ENCODE peak calls at places on chromosomes 6 and 20, in four cellular contexts. One of them, this sample, is unnamed.

GRCh38 chr6:34484899-34485298 is 19.0 kb downstream of the PACSIN1 start:
- DNase-seq in HepG2: no peak
- DNase-seq in GM12878: peak; percentile 8
- DNase-seq in K562: peak; percentile 75
- DNase-seq in this sample: no peak

GRCh38 chr6:151322570-151322969 is 68.8 kb downstream of the ZBTB2 start:
- DNase-seq in GM12878: no peak
- DNase-seq in HepG2: peak; percentile 45
- DNase-seq in K562: peak; percentile 32
- DNase-seq in this sample: no peak

GRCh38 chr6:16470502-16471221 is 232.3 kb downstream of the GMPR start:
- DNase-seq in GM12878: no peak
- DNase-seq in HepG2: no peak
- DNase-seq in K562: no peak
- DNase-seq in this sample: no peak

GRCh38 chr6:11094411-11094851 is 797 bp downstream of the SMIM13 start:
- DNase-seq in K562: peak; percentile 45
- DNase-seq in GM12878: no peak
- DNase-seq in HepG2: peak; percentile 50
- DNase-seq in this sample: peak; percentile 65

GRCh38 chr20:48621256-48622078 is 206.3 kb downstream of the PREX1 start:
- DNase-seq in K562: peak; percentile 36
- DNase-seq in HepG2: no peak
- DNase-seq in GM12878: no peak
- DNase-seq in this sample: no peak

GRCh38 chr6:27280064-27280539 is 32.0 kb downstream of the POM121L2 start:
- DNase-seq in K562: peak; percentile 72
- DNase-seq in HepG2: peak; percentile 65
- DNase-seq in GM12878: no peak
- DNase-seq in this sample: peak; percentile 39

GRCh38 chr6:168581236-168581635 is 140.3 kb downstream of the SMOC2 start:
- DNase-seq in GM12878: no peak
- DNase-seq in K562: no peak
- DNase-seq in HepG2: no peak
- DNase-seq in this sample: no peak

GRCh38 chr6:31719001-31719400 is 2.5 kb downstream of the LY6G6C start:
- DNase-seq in HepG2: no peak
- DNase-seq in GM12878: no peak
- DNase-seq in K562: no peak
- DNase-seq in this sample: no peak

GRCh38 chr6:15322781-15323536 is 77.1 kb downstream of the JARID2 start:
- DNase-seq in GM12878: no peak
- DNase-seq in K562: no peak
- DNase-seq in HepG2: no peak
- DNase-seq in this sample: no peak

GRCh38 chr6:15319677-15320076 is 73.8 kb downstream of the JARID2 start:
- DNase-seq in GM12878: no peak
- DNase-seq in HepG2: no peak
- DNase-seq in K562: no peak
- DNase-seq in this sample: no peak

GRCh38 chr6:15324427-15324985 is 78.6 kb downstream of the JARID2 start:
- DNase-seq in GM12878: no peak
- DNase-seq in HepG2: peak; percentile 64
- DNase-seq in K562: no peak
- DNase-seq in this sample: no peak

GRCh38 chr6:15320683-15321082 is 74.8 kb downstream of the JARID2 start:
- DNase-seq in HepG2: no peak
- DNase-seq in K562: no peak
- DNase-seq in GM12878: no peak
- DNase-seq in this sample: no peak

GRCh38 chr6:15322184-15322583 is 76.3 kb downstream of the JARID2 start:
- DNase-seq in HepG2: no peak
- DNase-seq in K562: no peak
- DNase-seq in GM12878: no peak
- DNase-seq in this sample: no peak
- H3K4me1 ChIP-seq in HepG2: peaks cover 71% of the 10 kb centered on the region
- H3K4me1 ChIP-seq in K562: peaks cover 9% of the 10 kb centered on the region
- H3K4me1 ChIP-seq in GM12878: peaks cover 64% of the 10 kb centered on the region
- H3K4me1 ChIP-seq in this sample: peaks cover 4% of the 10 kb centered on the region

GRCh38 chr6:88520020-88520338 is 353.8 kb upstream of the CNR1 start:
- DNase-seq in GM12878: no peak
- DNase-seq in K562: no peak
- DNase-seq in HepG2: no peak
- DNase-seq in this sample: no peak
- H2AFZ ChIP-seq in GM12878: no peak overlapping the region
- H2AFZ ChIP-seq in K562: no peak overlapping the region
- H2AFZ ChIP-seq in HepG2: no peak overlapping the region
- H2AFZ ChIP-seq in this sample: no peak overlapping the region

DNA sequence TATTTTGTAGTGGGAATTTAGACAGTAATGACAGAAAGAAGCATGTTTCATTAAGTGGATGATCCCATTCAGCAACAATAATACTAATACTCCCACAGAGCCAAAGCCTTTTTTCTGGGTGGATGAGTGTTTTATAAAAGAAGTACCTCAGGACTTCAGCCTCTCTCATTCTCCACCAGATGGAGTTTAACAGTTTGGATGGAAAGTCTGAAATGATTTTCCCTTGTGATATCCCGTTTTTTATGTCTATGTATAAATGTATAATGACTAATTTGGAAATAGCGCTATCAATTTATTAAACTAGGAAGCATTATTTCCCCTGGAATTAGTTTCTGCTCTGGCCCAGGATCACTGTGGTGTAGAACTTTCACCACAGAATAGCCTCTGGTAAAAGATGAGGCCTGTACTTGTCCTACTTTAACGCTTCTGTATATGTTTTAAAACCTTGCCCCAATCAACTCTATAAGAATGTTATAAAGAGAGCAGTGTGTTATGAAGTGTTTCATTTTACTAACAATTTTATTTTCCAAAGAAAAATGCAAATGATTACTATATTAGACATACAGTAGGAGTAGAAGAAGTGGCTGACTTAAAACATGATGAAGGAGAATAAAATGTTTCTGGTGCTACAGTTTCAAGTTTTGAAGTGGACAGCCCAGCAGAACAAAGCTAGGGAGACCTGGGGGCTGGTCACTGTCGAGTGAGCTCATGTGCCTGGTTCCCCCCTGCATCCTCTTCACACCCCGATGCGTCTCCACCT is 135.6 kb downstream of the HIVEP1 start:
- DNase-seq in HepG2: no peak
- DNase-seq in K562: no peak
- DNase-seq in GM12878: no peak
- DNase-seq in this sample: no peak
- TF ChIP-seq MYC in HepG2: no peak
- TF ChIP-seq MYC in K562: no peak
- TF ChIP-seq MYC in GM12878: no peak
- TF ChIP-seq MYC in this sample: no peak

DNA sequence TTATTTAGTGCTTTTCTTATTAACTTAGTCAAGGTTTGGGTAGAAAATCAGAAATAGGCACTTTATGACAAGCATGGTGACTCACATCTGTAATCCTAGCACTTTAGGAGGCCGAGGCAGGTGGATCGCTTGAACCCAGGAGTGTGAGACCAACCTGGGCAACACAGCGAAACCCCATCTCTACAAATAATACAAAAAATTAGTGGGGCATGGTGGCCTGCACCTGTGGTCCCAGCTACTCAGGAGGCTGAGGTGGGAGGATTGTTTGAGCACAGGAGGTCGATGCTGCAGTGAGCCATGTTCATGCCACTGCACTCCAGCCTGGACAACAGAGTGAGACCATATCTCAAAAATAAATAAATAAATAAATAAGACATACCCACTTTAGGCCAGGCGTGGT is 51.3 kb upstream of the THEMIS start:
- DNase-seq in HepG2: no peak
- DNase-seq in K562: no peak
- DNase-seq in GM12878: no peak
- DNase-seq in this sample: no peak
- H3K4me1 ChIP-seq in HepG2: no peaks in the 10 kb centered on the region
- H3K4me1 ChIP-seq in K562: no peaks in the 10 kb centered on the region
- H3K4me1 ChIP-seq in GM12878: no peaks in the 10 kb centered on the region
- H3K4me1 ChIP-seq in this sample: no peaks in the 10 kb centered on the region

DNA sequence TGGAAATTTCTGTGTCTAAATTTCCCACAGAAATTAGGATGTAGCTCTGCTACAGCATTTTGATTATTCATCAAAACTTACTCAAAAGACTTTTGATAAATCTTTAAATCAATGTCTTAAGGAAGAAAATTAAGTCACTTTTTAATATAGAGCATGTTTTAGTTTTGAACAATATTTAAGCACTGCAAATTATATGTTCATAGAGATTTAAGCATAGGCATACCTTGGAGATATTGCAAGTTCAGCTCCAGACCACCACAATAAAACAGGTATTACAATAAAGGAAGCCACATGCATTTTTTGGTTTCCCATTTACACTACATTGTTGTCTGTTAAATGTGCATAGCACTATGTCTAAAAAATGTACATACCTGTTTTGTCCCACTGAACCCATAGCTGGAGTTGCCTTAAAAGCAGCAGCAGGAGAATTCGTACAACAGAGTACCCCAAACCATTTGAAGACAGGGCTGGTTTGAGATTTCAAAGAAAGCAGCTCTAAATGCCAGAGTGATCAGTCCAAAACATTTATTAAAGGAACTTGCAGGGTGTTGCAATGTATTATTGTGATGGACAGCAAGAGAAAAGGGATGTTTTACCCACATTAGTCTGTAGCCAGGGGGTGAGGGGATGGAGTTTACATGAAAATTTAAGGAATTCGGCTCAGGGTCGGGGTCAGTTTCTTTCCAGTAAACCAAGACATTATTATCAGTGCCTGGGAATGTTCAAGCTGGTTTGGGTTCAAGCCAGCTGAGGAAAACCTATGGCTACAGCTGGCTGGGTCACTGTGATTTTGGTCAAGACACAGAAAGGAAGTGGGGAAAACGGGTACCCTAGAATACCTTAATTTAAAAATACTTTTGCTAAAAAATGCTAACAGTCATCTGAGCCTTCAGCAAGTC is 6.3 kb upstream of the LOC128125822 start:
- DNase-seq in GM12878: no peak
- DNase-seq in K562: no peak
- DNase-seq in HepG2: no peak
- DNase-seq in this sample: no peak
- H2AFZ ChIP-seq in GM12878: no peak overlapping the region
- H2AFZ ChIP-seq in K562: no peak overlapping the region
- H2AFZ ChIP-seq in HepG2: no peak overlapping the region
- H2AFZ ChIP-seq in this sample: no peak overlapping the region

GRCh38 chr20:56893206-56893605 is 264.1 kb downstream of the TFAP2C start:
- DNase-seq in K562: no peak
- DNase-seq in HepG2: no peak
- DNase-seq in GM12878: no peak
- DNase-seq in this sample: no peak
- TF ChIP-seq MYC in K562: no peak
- TF ChIP-seq MYC in HepG2: no peak
- TF ChIP-seq MYC in GM12878: no peak
- TF ChIP-seq MYC in this sample: no peak

DNA sequence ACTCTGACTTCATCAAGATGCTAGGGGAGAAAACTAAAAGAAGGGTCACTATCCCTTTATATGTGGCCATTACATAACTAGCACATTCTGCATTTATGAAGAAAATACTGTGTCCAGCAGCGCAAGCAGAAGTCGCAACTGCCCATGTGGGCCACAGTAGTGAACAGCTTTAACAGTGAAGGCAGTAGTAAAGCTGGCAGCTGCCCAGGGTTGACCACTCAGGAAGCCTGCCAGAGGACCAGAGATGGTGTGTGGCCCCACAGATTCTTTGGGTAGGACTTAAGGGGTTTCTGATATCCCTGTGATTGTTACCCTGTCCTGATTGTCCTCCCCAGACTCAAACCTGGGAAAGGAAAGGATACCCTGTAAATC is 88.3 kb upstream of the NT5E start:
- DNase-seq in GM12878: no peak
- DNase-seq in K562: no peak
- DNase-seq in HepG2: no peak
- DNase-seq in this sample: no peak
- H3K4me1 ChIP-seq in GM12878: no peaks in the 10 kb centered on the region
- H3K4me1 ChIP-seq in K562: no peaks in the 10 kb centered on the region
- H3K4me1 ChIP-seq in HepG2: peaks cover 20% of the 10 kb centered on the region
- H3K4me1 ChIP-seq in this sample: peaks cover 30% of the 10 kb centered on the region

GRCh38 chr20:1808101-1808500 is 87.1 kb upstream of the SIRPA start:
- DNase-seq in HepG2: no peak
- DNase-seq in GM12878: no peak
- DNase-seq in K562: no peak
- DNase-seq in this sample: no peak
- H2AFZ ChIP-seq in HepG2: no peak overlapping the region
- H2AFZ ChIP-seq in GM12878: no peak overlapping the region
- H2AFZ ChIP-seq in K562: no peak overlapping the region
- H2AFZ ChIP-seq in this sample: no peak overlapping the region

GRCh38 chr20:33604084-33604990 is 57.8 kb upstream of the C20orf144 start:
- DNase-seq in K562: no peak
- DNase-seq in GM12878: no peak
- DNase-seq in HepG2: no peak
- DNase-seq in this sample: no peak
- TF ChIP-seq MYC in K562: no peak
- TF ChIP-seq MYC in GM12878: no peak
- TF ChIP-seq MYC in HepG2: no peak
- TF ChIP-seq MYC in this sample: no peak

This sample was measured in endothelial cell of umbilical vein.